ENCODE peak calls at places on chromosome 11, in six cellular contexts. S is brain microvascular endothelial cell; D is progenitor cell of endocrine pancreas; B is BJ; H is stimulated activated CD4-positive, alpha-beta T cell treated with anti-CD3 and anti-CD28 coated beads, Interleukin-12 subunit alpha, Interleukin-12 subunit beta, amount 100 ng/mL, for 48 hours; E is iris pigment epithelial cell. C is an unnamed sample.

GRCh38 chr11:17864478-17864941 is 129.9 kb downstream of the KCNC1 start:
- DNase-seq in S (no peak), D (peak), B (no peak), H (no peak), E (no peak), C (no peak)

GRCh38 chr11:60767388-60767811 is 10.7 kb downstream of the MS4A15 start:
- DNase-seq in S (no peak), D (no peak), B (no peak), H (no peak), E (no peak), C (no peak)

GRCh38 chr11:117187799-117188481 is 9.4 kb downstream of the SIDT2 start:
- DNase-seq in S (no peak), D (no peak), B (no peak), H (no peak), E (no peak), C (no peak)

GRCh38 chr11:62595124-62595523 is 3.8 kb upstream of the TUT1 start:
- DNase-seq in S (no peak), D (no peak), B (no peak), H (no peak), E (no peak), C (no peak)

GRCh38 chr11:124746621-124747243 is 5.3 kb downstream of the VSIG2 start:
- DNase-seq in S (peak), D (peak), B (no peak), H (peak), E (peak), C (peak)

GRCh38 chr11:130062030-130062429 is 7.7 kb upstream of the APLP2 start:
- DNase-seq in S (no peak), D (no peak), B (no peak), H (no peak), E (no peak), C (no peak)

GRCh38 chr11:69297926-69298777 is 4.2 kb downstream of the MYEOV start:
- DNase-seq in S (peak), D (no peak), B (peak), H (no peak), E (peak), C (no peak)

GRCh38 chr11:8831861-8832260 is 79.1 kb upstream of the AKIP1 start:
- DNase-seq in S (no peak), D (no peak), B (no peak), H (no peak), E (no peak), C (no peak)

GRCh38 chr11:33635161-33635560 is 65.5 kb downstream of the C11orf91 start:
- DNase-seq in S (peak), D (no peak), B (no peak), H (no peak), E (peak), C (no peak)

GRCh38 chr11:115659061-115659963 is 155.1 kb upstream of the CADM1 start:
- DNase-seq in S (no peak), D (peak), B (no peak), H (no peak), E (no peak), C (no peak)

GRCh38 chr11:124745835-124746620 is 6.0 kb downstream of the VSIG2 start:
- DNase-seq in S (no peak), D (no peak), B (no peak), H (no peak), E (no peak), C (no peak)

GRCh38 chr11:91731051-91731450 is 493.6 kb upstream of the FAT3 start:
- DNase-seq in S (no peak), D (no peak), B (no peak), H (no peak), E (no peak), C (no peak)

GRCh38 chr11:75238595-75239245 is 1.9 kb upstream of the TPBGL start:
- DNase-seq in S (no peak), D (no peak), B (no peak), H (no peak), E (no peak), C (no peak)

GRCh38 chr11:129290966-129291365 is 84.7 kb upstream of the BARX2 start:
- DNase-seq in S (no peak), D (no peak), B (no peak), H (no peak), E (no peak), C (no peak)

GRCh38 chr11:119374632-119375394 is 6.7 kb downstream of the USP2 start:
- DNase-seq in S (no peak), D (no peak), B (no peak), H (no peak), E (no peak), C (no peak)

GRCh38 chr11:36376315-36376887 is 80.3 kb downstream of the PRR5L start:
- DNase-seq in S (no peak), D (no peak), B (no peak), H (no peak), E (peak), C (peak)

GRCh38 chr11:115060840-115061239 is 382.5 kb downstream of the NXPE2 start:
- DNase-seq in S (no peak), D (no peak), B (no peak), H (no peak), E (no peak), C (no peak)

GRCh38 chr11:876550-876949 is 33.9 kb downstream of the TSPAN4 start:
- DNase-seq in S (no peak), D (no peak), B (no peak), H (no peak), E (no peak), C (no peak)

GRCh38 chr11:93921695-93922468 is 71.5 kb upstream of the VSTM5 start:
- DNase-seq in S (peak), D (peak), B (no peak), H (no peak), E (peak), C (peak)

C was measured in HAP-1.